ENCODE peak calls at places on chromosome 2, in six cellular contexts. I is stomach; W is heart left ventricle; T is IMR-90; N is CD4-positive, alpha-beta memory T cell; S is psoas muscle. M is an unnamed sample.

GRCh38 chr2:200619275-200619674 is 33.5 kb downstream of the AOX1 start:
- DNase-seq in I (no peak), T (peak; percentile 42), S (no peak), N (no peak), W (no peak), M (no peak)

GRCh38 chr2:161166538-161167409 is 6.5 kb downstream of the TANK start:
- DNase-seq in S (no peak), I (no peak), W (no peak), T (peak; percentile 35), N (peak; percentile 81), M (no peak)

GRCh38 chr2:85710687-85711577 is 16.8 kb downstream of the GNLY start:
- DNase-seq in I (no peak), W (peak; percentile 82), N (no peak), T (no peak), S (peak; percentile 60), M (no peak)

GRCh38 chr2:112821142-112821541 is 15.4 kb downstream of the IL1B start:
- DNase-seq in N (peak; percentile 41), I (no peak), T (no peak), W (no peak), S (no peak), M (no peak)

GRCh38 chr2:98482362-98482761 is 37.7 kb downstream of the INPP4A start:
- DNase-seq in T (no peak), W (no peak), S (no peak), I (no peak), N (no peak), M (no peak)

GRCh38 chr2:42762155-42762554 is 1.8 kb downstream of the OXER1 start:
- DNase-seq in T (no peak), W (no peak), I (no peak), S (no peak), N (no peak), M (no peak)

GRCh38 chr2:53202063-53202462 is 565.5 kb upstream of the CHAC2 start:
- DNase-seq in W (no peak), I (no peak), N (no peak), T (peak; percentile 84), S (no peak), M (no peak)

GRCh38 chr2:50491541-50492114 is 540.3 kb downstream of the NRXN1 start:
- DNase-seq in W (no peak), T (peak; percentile 44), S (no peak), I (no peak), N (no peak), M (no peak)

GRCh38 chr2:101843048-101843447 is 145.5 kb downstream of the MAP4K4 start:
- DNase-seq in I (no peak), T (no peak), S (peak; percentile 37), W (peak; percentile 36), N (no peak), M (no peak)

GRCh38 chr2:73063909-73064875 is 7.3 kb downstream of the SFXN5 start:
- DNase-seq in I (no peak), N (no peak), S (no peak), W (no peak), T (peak; percentile 86), M (no peak)

GRCh38 chr2:157868993-157869392 is 7.1 kb downstream of the ACVR1 start:
- DNase-seq in T (peak; percentile 28), N (no peak), W (no peak), S (no peak), I (no peak), M (no peak)

GRCh38 chr2:122193622-122194021 is 438.2 kb downstream of the TSN start:
- DNase-seq in S (no peak), I (no peak), T (peak; percentile 9), W (no peak), N (no peak), M (no peak)

GRCh38 chr2:199946836-199947235 is 8.5 kb downstream of the TYW5 start:
- DNase-seq in N (no peak), S (no peak), T (no peak), W (no peak), I (no peak), M (no peak)

GRCh38 chr2:99487906-99488305 is 1.9 kb downstream of the REV1 start:
- DNase-seq in W (no peak), N (no peak), I (no peak), S (no peak), T (peak; percentile 71), M (no peak)

GRCh38 chr2:19120941-19121750 is 237.3 kb downstream of the OSR1 start:
- DNase-seq in T (peak; percentile 87), S (no peak), I (no peak), N (no peak), W (no peak), M (no peak)

GRCh38 chr2:27954771-27955384 is 64.3 kb downstream of the BABAM2 start:
- DNase-seq in I (no peak), S (peak; percentile 59), T (peak; percentile 97), W (peak; percentile 55), N (peak; percentile 55), M (peak; percentile 70)

GRCh38 chr2:240972201-240972600 is 26.2 kb upstream of the SNED1 start:
- DNase-seq in I (no peak), N (no peak), W (no peak), S (peak; percentile 10), T (no peak), M (no peak)

GRCh38 chr2:184735611-184736010 is 137.3 kb downstream of the ZNF804A start:
- DNase-seq in W (no peak), S (no peak), N (no peak), T (no peak), I (no peak), M (no peak)

GRCh38 chr2:26848336-26849055 is 564 bp downstream of the DPYSL5 start:
- DNase-seq in N (no peak), W (no peak), T (no peak), S (peak; percentile 18), I (no peak), M (no peak)

GRCh38 chr2:56047136-56047535 is 123.6 kb upstream of the EFEMP1 start:
- DNase-seq in N (no peak), I (no peak), W (no peak), S (no peak), T (no peak), M (no peak)

GRCh38 chr2:104872034-104872865 is 18.3 kb downstream of the POU3F3 start:
- DNase-seq in S (no peak), W (no peak), N (no peak), I (no peak), T (no peak), M (no peak)

GRCh38 chr2:241817126-241817820 is 8.3 kb downstream of the NEU4 start:
- DNase-seq in S (no peak), N (no peak), W (peak; percentile 17), I (no peak), T (no peak), M (no peak)

GRCh38 chr2:123732563-123732962 is 292.5 kb upstream of the CNTNAP5 start:
- DNase-seq in I (no peak), N (no peak), S (no peak), T (no peak), W (no peak), M (no peak)

GRCh38 chr2:106363788-106364187 is 104.4 kb downstream of the RGPD3 start:
- DNase-seq in S (no peak), N (no peak), T (no peak), I (no peak), W (no peak), M (no peak)

GRCh38 chr2:233563663-233564430 is 2.7 kb downstream of the USP40 start:
- DNase-seq in T (peak; percentile 40), N (peak; percentile 20), W (no peak), I (no peak), S (no peak), M (no peak)

GRCh38 chr2:74050153-74050552 is 65.4 kb downstream of the TET3 start:
- DNase-seq in N (no peak), T (no peak), S (no peak), I (no peak), W (no peak), M (no peak)

GRCh38 chr2:26735883-26736588 is 28.0 kb upstream of the SLC35F6 start:
- DNase-seq in N (no peak), T (no peak), W (no peak), I (no peak), S (no peak), M (no peak)

DNA sequence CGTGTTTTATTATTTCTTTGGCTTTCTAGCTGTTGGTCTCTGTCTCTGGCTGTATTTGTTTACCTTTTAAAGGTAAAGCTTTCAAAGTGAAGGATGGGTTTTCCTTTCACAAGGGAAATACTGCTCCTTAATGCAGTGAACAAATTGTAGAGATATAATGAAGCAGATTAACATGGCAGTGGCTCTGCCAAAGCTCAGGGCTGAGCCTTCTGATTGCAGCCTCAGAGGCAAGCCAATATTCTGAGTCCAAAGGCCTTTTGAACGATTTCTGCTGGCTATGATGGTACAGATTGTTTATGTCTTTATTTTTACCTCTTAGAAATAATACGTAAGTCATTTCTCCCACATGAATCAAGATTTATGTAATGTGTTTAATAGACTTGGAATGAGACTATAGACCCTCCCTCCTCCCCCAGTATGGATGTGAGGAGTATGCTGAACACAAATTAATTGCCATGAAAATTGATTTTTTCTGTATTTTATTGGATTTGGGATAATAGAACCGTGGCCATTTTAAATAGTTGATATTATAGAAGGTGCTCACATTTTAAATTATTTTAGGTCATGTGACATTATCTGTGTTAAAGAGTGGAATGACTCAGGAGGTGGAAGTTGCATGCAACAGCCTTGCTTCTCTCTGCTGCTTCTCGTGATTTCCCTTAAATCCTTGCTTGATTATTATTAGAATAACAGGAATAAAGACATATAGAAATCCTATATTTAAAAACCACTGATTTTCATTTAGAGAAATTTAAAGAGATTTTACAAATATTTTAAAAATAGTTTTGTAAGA is 808 bp downstream of the SCN2A start:
- DNase-seq in S (no peak), I (no peak), N (no peak), T (no peak), W (no peak), M (no peak)
- H3K27me3 ChIP-seq in S (no peaks in the 10 kb centered on the region), I (no peaks in the 10 kb centered on the region), N (no peaks in the 10 kb centered on the region), T (no peaks in the 10 kb centered on the region), W (no peaks in the 10 kb centered on the region), M (no peaks in the 10 kb centered on the region)

DNA sequence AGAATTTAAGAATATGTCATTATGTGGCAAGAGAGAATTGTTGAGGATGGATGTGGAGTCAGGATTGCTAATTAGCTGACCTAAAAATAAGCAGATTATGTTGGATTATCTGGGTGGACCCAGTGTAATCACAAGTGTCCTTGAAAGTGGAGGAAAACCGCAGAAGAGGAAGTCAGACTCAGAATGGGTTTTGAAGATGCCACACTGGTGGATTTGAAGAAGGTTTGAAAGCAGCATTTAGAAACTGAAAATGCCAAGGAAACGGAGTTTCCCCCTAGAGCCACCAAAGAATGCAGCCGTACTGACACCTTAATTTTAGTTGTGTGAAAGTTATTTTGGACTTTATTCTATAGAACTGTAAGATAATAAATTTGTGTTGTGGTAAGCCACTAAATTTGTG is 41.6 kb upstream of the DPP10 start:
- DNase-seq in S (no peak), N (no peak), I (no peak), W (no peak), T (no peak), M (no peak)
- H3K4me1 ChIP-seq in S (no peaks in the 10 kb centered on the region), N (no peaks in the 10 kb centered on the region), I (no peaks in the 10 kb centered on the region), W (no peaks in the 10 kb centered on the region), T (no peaks in the 10 kb centered on the region), M (no peaks in the 10 kb centered on the region)

DNA sequence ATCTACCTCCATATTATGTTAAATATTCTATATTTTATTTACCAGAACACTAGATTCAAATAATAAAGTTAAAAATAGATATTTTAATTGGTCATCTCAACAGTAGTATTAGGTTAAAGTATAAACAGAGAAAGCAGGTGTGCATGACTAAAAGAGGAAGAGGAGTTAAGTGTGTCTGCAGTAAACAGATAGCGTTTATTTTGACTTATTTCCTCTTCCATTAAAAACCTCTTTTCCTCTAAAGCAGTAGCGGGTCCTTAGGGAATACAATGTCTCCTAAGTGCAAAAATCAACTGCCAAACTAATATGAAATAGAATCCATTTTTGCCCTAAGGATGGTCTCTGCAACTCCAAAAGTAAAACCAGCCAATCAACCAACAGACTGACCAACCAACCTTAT is 27.7 kb downstream of the EIF2AK3 start:
- DNase-seq in N (no peak), W (no peak), T (no peak), I (no peak), S (no peak), M (no peak)
- H3K4me3 ChIP-seq in N (no peak overlapping the region), W (no peak overlapping the region), T (no peak overlapping the region), I (no peak overlapping the region), S (peak overlapping the region; percentile 22), M (no peak overlapping the region)

GRCh38 chr2:68316091-68316490 is 3.7 kb downstream of the CNRIP1 start:
- DNase-seq in S (no peak), T (no peak), N (no peak), W (no peak), I (no peak), M (no peak)
- H3K27me3 ChIP-seq in S (no peaks in the 10 kb centered on the region), T (no peaks in the 10 kb centered on the region), N (peaks cover 20% of the 10 kb centered on the region), W (no peaks in the 10 kb centered on the region), I (no peaks in the 10 kb centered on the region), M (no peaks in the 10 kb centered on the region)